ENCODE peak calls at places on chromosomes 7 and 10, in ten cellular contexts. M, R, S, A, W, O, G, Q, V and J are unnamed samples.

GRCh38 chr10:25078659-25079429 is 62.4 kb downstream of the THNSL1 start:
- DNase-seq in M (peak), R (peak), S (no peak), A (no peak), W (no peak), O (no peak), G (no peak), Q (no peak), V (no peak), J (no peak)

GRCh38 chr7:44283381-44284211 is 41.8 kb downstream of the CAMK2B start:
- DNase-seq in M (no peak), R (no peak), S (no peak), A (no peak), W (no peak), O (no peak), G (peak), Q (no peak), V (peak), J (no peak)

GRCh38 chr7:90446137-90446899 is 23.1 kb upstream of the PTTG1IP2 start:
- DNase-seq in M (no peak), R (no peak), S (no peak), A (no peak), W (no peak), O (no peak), G (no peak), Q (no peak), V (no peak), J (no peak)

GRCh38 chr10:7297094-7297493 is 113.7 kb downstream of the SFMBT2 start:
- DNase-seq in M (no peak), R (no peak), S (no peak), A (no peak), W (no peak), O (no peak), G (no peak), Q (no peak), V (no peak), J (no peak)

GRCh38 chr7:123557016-123557630 is 495 bp downstream of the NDUFA5 start:
- DNase-seq in M (peak), R (no peak), S (no peak), A (peak), W (no peak), O (peak), G (no peak), Q (no peak), V (no peak), J (no peak)

GRCh38 chr10:99395750-99396445 is 34.5 kb downstream of the GOT1 start:
- DNase-seq in M (peak), R (peak), S (no peak), A (no peak), W (no peak), O (peak), G (no peak), Q (no peak), V (no peak), J (peak)

GRCh38 chr7:136405931-136406777 is 429.0 kb upstream of the MTPN start:
- DNase-seq in M (peak), R (peak), S (peak), A (peak), W (peak), O (peak), G (peak), Q (peak), V (no peak), J (no peak)

GRCh38 chr7:73615886-73616285 is 8.4 kb downstream of the MLXIPL start:
- DNase-seq in M (no peak), R (no peak), S (no peak), A (peak), W (peak), O (no peak), G (no peak), Q (no peak), V (no peak), J (no peak)

GRCh38 chr7:48088559-48089414 is at the start of gene UPP1:
- DNase-seq in M (peak), R (peak), S (peak), A (peak), W (peak), O (peak), G (peak), Q (peak), V (peak), J (no peak)

GRCh38 chr10:97328646-97329453 is 5.7 kb downstream of the FRAT2 start:
- DNase-seq in M (peak), R (no peak), S (no peak), A (no peak), W (no peak), O (no peak), G (no peak), Q (no peak), V (no peak), J (no peak)

GRCh38 chr10:13765641-13766341 is 179.0 kb downstream of the PRPF18 start:
- DNase-seq in M (peak), R (peak), S (peak), A (no peak), W (no peak), O (no peak), G (no peak), Q (no peak), V (no peak), J (no peak)

GRCh38 chr7:12212051-12212485 is 974 bp downstream of the TMEM106B start:
- DNase-seq in M (peak), R (peak), S (no peak), A (peak), W (no peak), O (no peak), G (peak), Q (peak), V (no peak), J (no peak)

GRCh38 chr7:106643189-106643588 is 17.8 kb downstream of the CCDC71L start:
- DNase-seq in M (no peak), R (no peak), S (no peak), A (no peak), W (no peak), O (no peak), G (no peak), Q (no peak), V (no peak), J (no peak)

GRCh38 chr10:61606971-61607907 is 55.5 kb upstream of the CABCOCO1 start:
- DNase-seq in M (peak), R (no peak), S (no peak), A (peak), W (peak), O (peak), G (no peak), Q (peak), V (no peak), J (no peak)

GRCh38 chr7:28615091-28615490 is 202.8 kb downstream of the CREB5 start:
- DNase-seq in M (no peak), R (no peak), S (no peak), A (peak), W (no peak), O (peak), G (no peak), Q (no peak), V (no peak), J (no peak)

GRCh38 chr7:131188367-131189339 is 139.0 kb upstream of the MKLN1 start:
- DNase-seq in M (peak), R (peak), S (peak), A (no peak), W (no peak), O (peak), G (no peak), Q (peak), V (no peak), J (peak)

GRCh38 chr7:104341545-104341944 is 13.1 kb downstream of the LHFPL3 start:
- DNase-seq in M (peak), R (no peak), S (no peak), A (peak), W (peak), O (peak), G (peak), Q (no peak), V (peak), J (no peak)

GRCh38 chr10:34994565-34995142 is 95.5 kb downstream of the CUL2 start:
- DNase-seq in M (peak), R (peak), S (peak), A (peak), W (peak), O (peak), G (peak), Q (peak), V (peak), J (peak)

GRCh38 chr7:38664972-38665371 is 33.8 kb upstream of the AMPH start:
- DNase-seq in M (no peak), R (no peak), S (no peak), A (no peak), W (no peak), O (no peak), G (no peak), Q (no peak), V (no peak), J (no peak)

GRCh38 chr10:128209862-128210214 is 83.6 kb upstream of the MKI67 start:
- DNase-seq in M (no peak), R (no peak), S (no peak), A (no peak), W (no peak), O (no peak), G (no peak), Q (no peak), V (no peak), J (no peak)

GRCh38 chr10:86317949-86318725 is 48.5 kb downstream of the GRID1 start:
- DNase-seq in M (no peak), R (no peak), S (no peak), A (no peak), W (no peak), O (no peak), G (no peak), Q (no peak), V (no peak), J (no peak)

GRCh38 chr10:71974489-71975011 is 10.4 kb downstream of the CHST3 start:
- DNase-seq in M (no peak), R (peak), S (peak), A (no peak), W (no peak), O (peak), G (no peak), Q (peak), V (no peak), J (peak)

GRCh38 chr10:124401633-124402032 is 17.1 kb downstream of the OAT start:
- DNase-seq in M (no peak), R (no peak), S (no peak), A (no peak), W (no peak), O (no peak), G (no peak), Q (no peak), V (no peak), J (no peak)

GRCh38 chr7:54390565-54390964 is 151.6 kb upstream of the VSTM2A start:
- DNase-seq in M (no peak), R (no peak), S (no peak), A (no peak), W (no peak), O (no peak), G (no peak), Q (no peak), V (no peak), J (peak)

DNA sequence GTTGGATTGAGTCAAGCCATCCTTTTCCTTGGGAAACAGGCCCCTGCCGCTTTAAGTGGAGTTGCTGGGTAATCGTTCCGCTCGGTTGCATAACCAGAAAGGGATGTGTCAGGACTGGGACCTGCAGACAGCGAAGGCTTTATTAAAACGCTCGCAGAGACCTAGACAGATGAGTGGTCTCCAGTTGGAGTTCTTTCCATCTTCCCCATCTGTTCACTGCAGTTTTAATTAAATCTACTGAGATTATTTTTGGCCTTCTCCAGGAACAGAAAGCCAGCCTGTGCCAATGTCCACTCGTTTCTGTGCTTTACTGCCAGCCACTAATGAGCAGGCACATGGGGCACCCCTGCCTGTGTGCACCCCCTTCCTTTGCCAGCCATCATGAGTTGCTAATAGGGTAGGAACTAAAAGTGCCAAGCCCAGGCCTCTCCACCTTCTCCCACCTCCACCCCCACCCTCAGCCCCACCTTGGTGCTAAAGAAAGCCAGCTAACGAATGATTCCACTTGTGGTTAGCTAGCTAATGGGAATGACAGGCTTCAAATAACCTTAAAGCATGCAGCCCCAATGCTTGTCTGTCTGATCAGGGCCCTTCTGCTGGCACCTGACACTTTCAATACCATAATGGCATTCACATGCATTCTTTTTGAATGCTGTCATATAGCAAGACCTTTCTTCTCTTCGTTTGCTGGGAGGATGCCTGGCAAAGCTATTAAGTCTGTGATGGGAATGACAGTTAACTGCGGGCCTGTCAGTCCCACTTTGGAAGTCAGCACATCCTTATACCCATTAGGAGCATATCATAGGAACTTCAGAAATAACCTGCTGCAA is 556.8 kb upstream of the GALNT17 start:
- DNase-seq in M (peak), R (peak), S (no peak), A (no peak), W (no peak), O (no peak), G (peak), Q (no peak), V (no peak), J (peak)
- H3K4me2 ChIP-seq in M (no peak), R (peak), S (no peak), A (no peak), W (no peak), O (no peak), G (peak), Q (no peak), V (no peak), J (peak)

GRCh38 chr10:95235676-95236067 is 41.6 kb downstream of the ACSM6 start:
- DNase-seq in M (no peak), R (no peak), S (no peak), A (no peak), W (no peak), O (no peak), G (no peak), Q (no peak), V (no peak), J (no peak)
- H3K4me2 ChIP-seq in M (no peak), R (peak), S (peak), A (no peak), W (peak), O (peak), G (peak), Q (peak), V (no peak), J (peak)

GRCh38 chr7:16502303-16502702 is 24.3 kb upstream of the LRRC72 start:
- DNase-seq in M (no peak), R (no peak), S (no peak), A (no peak), W (no peak), O (no peak), G (peak), Q (no peak), V (no peak), J (no peak)

GRCh38 chr7:16498122-16498521 is 28.5 kb upstream of the LRRC72 start:
- DNase-seq in M (no peak), R (no peak), S (no peak), A (no peak), W (no peak), O (no peak), G (no peak), Q (no peak), V (no peak), J (no peak)

GRCh38 chr7:16509829-16510228 is 16.8 kb upstream of the LRRC72 start:
- DNase-seq in M (no peak), R (no peak), S (no peak), A (no peak), W (no peak), O (no peak), G (no peak), Q (no peak), V (no peak), J (no peak)

DNA sequence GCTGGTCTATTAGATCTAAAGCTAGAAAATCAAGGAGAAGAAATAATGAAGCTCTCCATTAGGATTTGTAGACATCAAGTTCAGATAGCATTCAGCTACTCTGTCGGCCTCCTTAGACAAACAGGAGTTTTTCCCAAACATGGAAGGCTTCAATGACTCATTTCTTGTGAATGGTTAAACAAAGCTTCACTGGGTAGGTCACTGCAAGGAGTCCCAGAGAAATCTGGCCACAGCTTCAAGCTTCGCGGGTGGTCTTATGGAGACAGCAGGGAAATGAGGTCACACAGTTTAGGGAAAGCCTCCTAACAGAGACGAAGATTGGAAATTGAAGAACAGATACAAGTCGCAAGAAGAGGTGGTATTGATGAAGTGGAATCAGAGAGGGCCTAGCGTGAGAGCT is 22.6 kb upstream of the LRRC72 start:
- DNase-seq in M (no peak), R (peak), S (no peak), A (no peak), W (no peak), O (peak), G (no peak), Q (no peak), V (no peak), J (no peak)
- H3K4me2 ChIP-seq in M (no peak), R (peak), S (peak), A (no peak), W (no peak), O (no peak), G (no peak), Q (no peak), V (no peak), J (no peak)

GRCh38 chr7:88437132-88437531 is 130.4 kb upstream of the STEAP4 start:
- DNase-seq in M (no peak), R (no peak), S (no peak), A (no peak), W (no peak), O (no peak), G (no peak), Q (no peak), V (no peak), J (no peak)

GRCh38 chr7:88429382-88429781 is 122.7 kb upstream of the STEAP4 start:
- DNase-seq in M (no peak), R (no peak), S (no peak), A (no peak), W (no peak), O (peak), G (no peak), Q (peak), V (no peak), J (no peak)

GRCh38 chr7:88432321-88432720 is 125.6 kb upstream of the STEAP4 start:
- DNase-seq in M (no peak), R (no peak), S (no peak), A (no peak), W (no peak), O (no peak), G (peak), Q (no peak), V (no peak), J (no peak)

DNA sequence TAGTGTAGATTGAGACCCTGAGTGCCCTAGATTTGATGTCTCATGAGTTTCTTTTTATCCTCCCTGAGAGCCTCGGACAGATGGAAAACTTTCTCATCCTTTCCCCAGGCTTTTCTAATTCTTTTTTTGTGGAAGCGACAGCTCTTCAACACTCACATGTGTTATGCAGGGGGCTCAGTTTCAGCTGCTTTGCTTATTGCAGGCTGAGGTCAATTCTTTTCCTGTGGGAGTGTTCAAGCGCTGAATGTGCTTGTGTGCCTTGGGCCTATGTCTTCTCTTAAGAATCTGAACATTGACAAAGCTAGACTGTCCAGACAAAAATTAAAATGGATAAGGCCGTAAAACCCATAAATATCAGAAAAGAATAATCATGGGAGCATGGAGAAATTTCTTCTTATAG is 125.2 kb upstream of the STEAP4 start:
- DNase-seq in M (no peak), R (no peak), S (no peak), A (no peak), W (no peak), O (no peak), G (no peak), Q (no peak), V (no peak), J (no peak)
- H3K4me2 ChIP-seq in M (no peak), R (no peak), S (no peak), A (no peak), W (no peak), O (no peak), G (no peak), Q (no peak), V (no peak), J (no peak)

DNA sequence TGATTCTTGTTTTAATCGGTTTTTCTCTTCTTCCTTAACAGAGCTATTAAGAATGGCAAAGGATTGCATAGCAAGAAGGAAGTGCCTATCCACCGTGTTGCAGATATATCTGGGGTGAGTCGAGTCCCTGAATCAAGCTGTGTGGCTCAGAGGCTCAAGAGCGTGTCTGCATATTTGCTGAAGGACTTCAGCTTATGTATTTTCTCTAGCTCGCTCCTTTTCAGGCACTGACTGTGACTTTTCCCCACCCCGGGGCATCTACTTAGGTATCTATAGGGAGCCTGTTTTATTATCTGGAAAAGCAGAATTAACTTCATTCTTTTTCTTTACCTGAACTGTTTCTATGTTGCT is 126.6 kb downstream of the LRRC4 start:
- DNase-seq in M (no peak), R (no peak), S (no peak), A (peak), W (no peak), O (no peak), G (no peak), Q (no peak), V (no peak), J (no peak)
- H3K4me2 ChIP-seq in M (no peak), R (no peak), S (no peak), A (peak), W (no peak), O (no peak), G (peak), Q (no peak), V (peak), J (no peak)

DNA sequence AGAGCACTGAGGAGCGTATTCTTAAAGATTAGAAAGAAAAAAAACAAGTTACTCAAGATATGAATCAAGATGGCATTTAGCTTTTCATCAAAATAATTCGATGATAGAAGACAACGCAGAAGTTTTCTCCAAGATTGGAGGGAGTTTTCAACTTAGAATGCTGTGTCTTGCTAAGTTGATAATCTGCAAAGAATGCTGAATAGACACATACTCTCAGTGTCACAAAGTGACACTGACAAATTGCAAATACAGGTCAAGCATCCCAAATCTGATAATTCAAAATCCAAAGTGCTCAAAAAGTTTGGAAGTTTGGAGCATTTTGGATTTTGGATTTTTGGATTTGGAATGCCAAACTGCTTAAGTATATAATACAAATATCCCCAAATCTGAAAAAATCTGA is 243.8 kb downstream of the BBS9 start:
- DNase-seq in M (no peak), R (no peak), S (no peak), A (no peak), W (no peak), O (no peak), G (no peak), Q (no peak), V (no peak), J (no peak)
- H3K4me2 ChIP-seq in M (no peak), R (no peak), S (no peak), A (no peak), W (no peak), O (no peak), G (no peak), Q (no peak), V (no peak), J (no peak)

GRCh38 chr10:114521250-114521649 is 116.9 kb upstream of the AFAP1L2 start:
- DNase-seq in M (no peak), R (no peak), S (no peak), A (no peak), W (no peak), O (no peak), G (no peak), Q (no peak), V (no peak), J (no peak)

GRCh38 chr10:114523876-114524275 is 119.6 kb upstream of the AFAP1L2 start:
- DNase-seq in M (no peak), R (no peak), S (no peak), A (no peak), W (peak), O (no peak), G (no peak), Q (no peak), V (no peak), J (no peak)

GRCh38 chr10:114526497-114527238 is 122.4 kb upstream of the AFAP1L2 start:
- DNase-seq in M (peak), R (peak), S (peak), A (peak), W (peak), O (peak), G (peak), Q (peak), V (peak), J (no peak)

GRCh38 chr10:114526112-114526496 is 121.8 kb upstream of the AFAP1L2 start:
- DNase-seq in M (no peak), R (peak), S (no peak), A (no peak), W (peak), O (no peak), G (no peak), Q (no peak), V (no peak), J (no peak)

GRCh38 chr10:114525368-114525949 is 121.2 kb upstream of the AFAP1L2 start:
- DNase-seq in M (no peak), R (peak), S (no peak), A (no peak), W (peak), O (no peak), G (no peak), Q (no peak), V (no peak), J (no peak)
- H3K4me2 ChIP-seq in M (peak), R (peak), S (peak), A (peak), W (peak), O (peak), G (peak), Q (peak), V (peak), J (peak)